ENCODE peak calls at places on chromosomes 5 and 9, in nine cellular contexts. One of them, this sample, is unnamed. For H3K4me1 and H3K9me3, the result is how much of the 10 kb centered on the place peaks cover.

GRCh38 chr9:2817987-2818386 is 25.9 kb downstream of the PUM3 start:
- DNase-seq in ovary: no peak
- DNase-seq in GM23248: peak
- DNase-seq in tibial nerve: no peak
- DNase-seq in body of pancreas: peak
- DNase-seq in psoas muscle: no peak
- DNase-seq in A549: no peak
- DNase-seq in PC-9: no peak
- DNase-seq in OCI-LY7: no peak
- DNase-seq in this sample: no peak

GRCh38 chr5:43193171-43193951 is 1.3 kb downstream of the NIM1K start:
- DNase-seq in ovary: no peak
- DNase-seq in GM23248: peak
- DNase-seq in tibial nerve: peak
- DNase-seq in body of pancreas: no peak
- DNase-seq in psoas muscle: no peak
- DNase-seq in A549: peak
- DNase-seq in PC-9: peak
- DNase-seq in OCI-LY7: peak
- DNase-seq in this sample: no peak

GRCh38 chr5:159220206-159220605 is 10.9 kb upstream of the RNF145 start:
- DNase-seq in ovary: no peak
- DNase-seq in GM23248: peak
- DNase-seq in tibial nerve: no peak
- DNase-seq in body of pancreas: no peak
- DNase-seq in psoas muscle: no peak
- DNase-seq in A549: no peak
- DNase-seq in PC-9: no peak
- DNase-seq in OCI-LY7: no peak
- DNase-seq in this sample: no peak

GRCh38 chr9:2638871-2639673 is 17.5 kb downstream of the VLDLR start:
- DNase-seq in ovary: no peak
- DNase-seq in GM23248: no peak
- DNase-seq in tibial nerve: no peak
- DNase-seq in body of pancreas: no peak
- DNase-seq in psoas muscle: no peak
- DNase-seq in A549: no peak
- DNase-seq in PC-9: no peak
- DNase-seq in OCI-LY7: no peak
- DNase-seq in this sample: no peak

GRCh38 chr9:114000671-114001409 is 77.3 kb downstream of the AMBP start:
- DNase-seq in ovary: peak
- DNase-seq in GM23248: peak
- DNase-seq in tibial nerve: peak
- DNase-seq in body of pancreas: peak
- DNase-seq in psoas muscle: no peak
- DNase-seq in A549: no peak
- DNase-seq in PC-9: no peak
- DNase-seq in OCI-LY7: no peak
- DNase-seq in this sample: no peak

GRCh38 chr5:148805323-148806290 is 20.8 kb upstream of the ADRB2 start:
- DNase-seq in ovary: no peak
- DNase-seq in GM23248: peak
- DNase-seq in tibial nerve: no peak
- DNase-seq in body of pancreas: no peak
- DNase-seq in psoas muscle: peak
- DNase-seq in A549: no peak
- DNase-seq in PC-9: peak
- DNase-seq in OCI-LY7: peak
- DNase-seq in this sample: no peak

GRCh38 chr9:91302831-91303230 is 58.9 kb downstream of the AUH start:
- DNase-seq in ovary: no peak
- DNase-seq in GM23248: peak
- DNase-seq in tibial nerve: no peak
- DNase-seq in body of pancreas: no peak
- DNase-seq in psoas muscle: no peak
- DNase-seq in A549: peak
- DNase-seq in PC-9: no peak
- DNase-seq in OCI-LY7: no peak
- DNase-seq in this sample: no peak

GRCh38 chr5:9644630-9645029 is 14.5 kb upstream of the TAS2R1 start:
- DNase-seq in ovary: no peak
- DNase-seq in GM23248: peak
- DNase-seq in tibial nerve: no peak
- DNase-seq in body of pancreas: no peak
- DNase-seq in psoas muscle: no peak
- DNase-seq in A549: no peak
- DNase-seq in PC-9: no peak
- DNase-seq in OCI-LY7: no peak
- DNase-seq in this sample: no peak

GRCh38 chr9:134395002-134395517 is 68.8 kb downstream of the RXRA start:
- DNase-seq in ovary: no peak
- DNase-seq in GM23248: no peak
- DNase-seq in tibial nerve: no peak
- DNase-seq in body of pancreas: no peak
- DNase-seq in psoas muscle: no peak
- DNase-seq in A549: no peak
- DNase-seq in PC-9: no peak
- DNase-seq in OCI-LY7: no peak
- DNase-seq in this sample: no peak

GRCh38 chr9:134398756-134399155 is 72.5 kb downstream of the RXRA start:
- DNase-seq in ovary: no peak
- DNase-seq in GM23248: no peak
- DNase-seq in tibial nerve: no peak
- DNase-seq in body of pancreas: no peak
- DNase-seq in psoas muscle: no peak
- DNase-seq in A549: no peak
- DNase-seq in PC-9: no peak
- DNase-seq in OCI-LY7: no peak
- DNase-seq in this sample: no peak

GRCh38 chr9:134396825-134397224 is 70.6 kb downstream of the RXRA start:
- DNase-seq in ovary: no peak
- DNase-seq in GM23248: no peak
- DNase-seq in tibial nerve: no peak
- DNase-seq in body of pancreas: no peak
- DNase-seq in psoas muscle: no peak
- DNase-seq in A549: no peak
- DNase-seq in PC-9: no peak
- DNase-seq in OCI-LY7: peak
- DNase-seq in this sample: no peak

GRCh38 chr9:134395727-134396257 is 69.5 kb downstream of the RXRA start:
- DNase-seq in ovary: no peak
- DNase-seq in GM23248: no peak
- DNase-seq in tibial nerve: no peak
- DNase-seq in body of pancreas: no peak
- DNase-seq in psoas muscle: no peak
- DNase-seq in A549: no peak
- DNase-seq in PC-9: no peak
- DNase-seq in OCI-LY7: no peak
- DNase-seq in this sample: no peak

GRCh38 chr9:134396258-134396742 is 70.0 kb downstream of the RXRA start:
- DNase-seq in ovary: no peak
- DNase-seq in GM23248: no peak
- DNase-seq in tibial nerve: no peak
- DNase-seq in body of pancreas: no peak
- DNase-seq in psoas muscle: no peak
- DNase-seq in A549: no peak
- DNase-seq in PC-9: no peak
- DNase-seq in OCI-LY7: peak
- DNase-seq in this sample: no peak
- H3K4me1 ChIP-seq in ovary: under half
- H3K4me1 ChIP-seq in GM23248: under half
- H3K4me1 ChIP-seq in tibial nerve: half or more
- H3K4me1 ChIP-seq in body of pancreas: under half
- H3K4me1 ChIP-seq in psoas muscle: half or more
- H3K4me1 ChIP-seq in A549: under half
- H3K4me1 ChIP-seq in PC-9: under half
- H3K4me1 ChIP-seq in OCI-LY7: under half
- H3K4me1 ChIP-seq in this sample: under half

DNA sequence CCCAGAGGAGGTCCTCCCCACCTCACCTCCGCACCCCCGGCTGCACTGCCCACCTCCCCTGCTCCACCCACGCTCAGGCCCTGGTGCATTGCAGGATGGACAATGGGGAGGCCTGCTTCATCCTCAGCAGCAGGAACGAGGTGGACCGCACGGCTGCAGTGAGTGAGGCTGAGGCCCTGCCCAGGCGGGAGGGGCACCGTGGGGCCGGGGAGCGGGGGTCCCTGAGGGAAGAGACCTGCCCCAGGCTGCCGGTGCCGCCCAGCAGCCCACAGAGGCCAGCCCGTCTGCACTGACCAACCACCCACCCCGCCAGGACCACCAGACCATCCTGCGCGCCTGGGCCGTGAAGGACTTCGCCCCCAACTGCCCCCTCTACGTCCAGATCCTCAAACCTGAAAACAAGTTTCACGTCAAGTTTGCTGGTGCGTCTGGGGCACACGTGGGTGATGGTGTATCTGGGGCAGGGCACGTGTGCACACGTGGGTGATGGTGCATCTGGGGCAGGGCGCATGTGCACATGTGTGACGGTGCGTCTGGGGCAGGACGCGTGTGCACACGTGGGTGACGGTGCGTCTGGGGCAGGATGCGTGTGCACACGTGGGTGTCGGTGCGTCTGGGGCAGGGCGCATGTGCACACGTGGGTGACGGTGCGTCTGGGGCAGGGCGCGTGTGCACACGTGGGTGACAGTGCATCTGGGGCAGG is 66.7 kb downstream of the KCNT1 start:
- DNase-seq in ovary: no peak
- DNase-seq in GM23248: no peak
- DNase-seq in tibial nerve: no peak
- DNase-seq in body of pancreas: no peak
- DNase-seq in psoas muscle: no peak
- DNase-seq in A549: no peak
- DNase-seq in PC-9: no peak
- DNase-seq in OCI-LY7: no peak
- DNase-seq in this sample: no peak
- H3K9me3 ChIP-seq in ovary: under half
- H3K9me3 ChIP-seq in GM23248: under half
- H3K9me3 ChIP-seq in tibial nerve: under half
- H3K9me3 ChIP-seq in body of pancreas: under half
- H3K9me3 ChIP-seq in psoas muscle: under half
- H3K9me3 ChIP-seq in A549: under half
- H3K9me3 ChIP-seq in PC-9: under half
- H3K9me3 ChIP-seq in OCI-LY7: under half
- H3K9me3 ChIP-seq in this sample: under half

DNA sequence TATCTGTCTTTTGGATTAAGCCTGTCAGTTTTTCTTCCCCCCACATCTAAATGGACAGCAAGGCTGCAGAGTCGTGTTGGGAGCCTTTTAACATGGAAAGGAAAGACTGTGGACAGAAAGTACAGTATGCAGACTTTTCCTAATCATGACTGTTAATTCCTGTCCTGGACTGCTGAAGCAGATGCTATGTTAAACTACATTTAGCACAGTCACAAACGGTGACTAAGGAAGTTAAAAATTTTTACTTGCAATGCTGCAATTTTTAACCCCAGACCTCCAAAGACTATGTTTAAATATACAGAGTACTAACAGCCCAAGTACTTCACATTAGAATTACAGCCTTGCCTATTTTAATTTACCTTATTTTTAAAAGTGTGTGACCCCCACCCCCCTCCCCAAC is 51.8 kb downstream of the ELAVL2 start:
- DNase-seq in ovary: no peak
- DNase-seq in GM23248: peak
- DNase-seq in tibial nerve: no peak
- DNase-seq in body of pancreas: no peak
- DNase-seq in psoas muscle: no peak
- DNase-seq in A549: no peak
- DNase-seq in PC-9: no peak
- DNase-seq in OCI-LY7: no peak
- DNase-seq in this sample: no peak
- H3K4me1 ChIP-seq in ovary: under half
- H3K4me1 ChIP-seq in GM23248: under half
- H3K4me1 ChIP-seq in tibial nerve: under half
- H3K4me1 ChIP-seq in body of pancreas: under half
- H3K4me1 ChIP-seq in psoas muscle: under half
- H3K4me1 ChIP-seq in A549: under half
- H3K4me1 ChIP-seq in PC-9: under half
- H3K4me1 ChIP-seq in OCI-LY7: under half
- H3K4me1 ChIP-seq in this sample: under half

GRCh38 chr9:61674882-61675281 is 485.0 kb downstream of the SPATA31A7 start:
- DNase-seq in ovary: no peak
- DNase-seq in GM23248: no peak
- DNase-seq in tibial nerve: no peak
- DNase-seq in body of pancreas: no peak
- DNase-seq in psoas muscle: no peak
- DNase-seq in A549: no peak
- DNase-seq in PC-9: no peak
- DNase-seq in OCI-LY7: no peak
- DNase-seq in this sample: no peak

GRCh38 chr9:61671276-61671973 is 481.6 kb downstream of the SPATA31A7 start:
- DNase-seq in ovary: no peak
- DNase-seq in GM23248: no peak
- DNase-seq in tibial nerve: no peak
- DNase-seq in body of pancreas: no peak
- DNase-seq in psoas muscle: no peak
- DNase-seq in A549: no peak
- DNase-seq in PC-9: no peak
- DNase-seq in OCI-LY7: no peak
- DNase-seq in this sample: no peak

GRCh38 chr9:61674465-61674864 is 484.6 kb downstream of the SPATA31A7 start:
- DNase-seq in ovary: no peak
- DNase-seq in GM23248: no peak
- DNase-seq in tibial nerve: no peak
- DNase-seq in body of pancreas: no peak
- DNase-seq in psoas muscle: no peak
- DNase-seq in A549: no peak
- DNase-seq in PC-9: no peak
- DNase-seq in OCI-LY7: no peak
- DNase-seq in this sample: no peak

GRCh38 chr9:61673247-61673646 is 483.4 kb downstream of the SPATA31A7 start:
- DNase-seq in ovary: no peak
- DNase-seq in GM23248: no peak
- DNase-seq in tibial nerve: no peak
- DNase-seq in body of pancreas: no peak
- DNase-seq in psoas muscle: no peak
- DNase-seq in A549: no peak
- DNase-seq in PC-9: no peak
- DNase-seq in OCI-LY7: no peak
- DNase-seq in this sample: no peak

DNA sequence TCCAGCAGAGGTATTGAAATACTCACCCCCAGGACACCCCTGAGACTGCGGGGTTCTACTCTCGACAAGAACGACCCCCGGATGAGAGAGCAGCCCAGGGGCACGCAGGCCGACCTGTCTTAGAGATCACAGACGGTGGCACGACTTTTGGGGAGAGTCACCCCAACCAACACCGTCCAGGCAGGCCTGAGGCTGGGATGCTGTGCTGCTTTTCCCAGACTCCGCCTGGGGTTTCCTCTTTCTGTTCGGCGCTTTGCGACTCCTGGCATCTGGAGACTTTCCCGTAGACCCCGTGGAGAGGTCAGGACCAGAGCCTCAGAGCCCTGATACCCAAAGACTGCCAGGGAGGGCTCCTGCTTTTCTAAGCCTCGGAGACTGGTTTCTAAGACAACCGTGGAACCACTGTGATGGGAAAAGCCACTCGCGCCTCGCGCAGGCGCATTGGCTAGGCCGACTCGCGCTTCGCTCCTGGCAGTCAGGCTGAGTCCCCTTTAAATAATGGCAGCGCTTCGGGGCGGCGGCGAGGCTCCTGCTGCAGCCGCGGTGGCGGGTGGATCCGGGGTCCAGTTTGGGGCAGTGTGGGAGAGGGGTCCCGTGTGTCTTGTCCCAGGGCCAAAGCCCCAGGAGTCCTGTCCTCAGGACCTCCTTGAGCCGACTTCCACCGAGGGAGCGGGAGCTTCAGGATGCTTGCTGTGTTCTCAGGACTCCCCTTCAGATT is 484.0 kb downstream of the SPATA31A7 start:
- DNase-seq in ovary: no peak
- DNase-seq in GM23248: no peak
- DNase-seq in tibial nerve: no peak
- DNase-seq in body of pancreas: no peak
- DNase-seq in psoas muscle: no peak
- DNase-seq in A549: no peak
- DNase-seq in PC-9: no peak
- DNase-seq in OCI-LY7: no peak
- DNase-seq in this sample: no peak
- H3K9me3 ChIP-seq in ovary: under half
- H3K9me3 ChIP-seq in GM23248: under half
- H3K9me3 ChIP-seq in tibial nerve: under half
- H3K9me3 ChIP-seq in body of pancreas: under half
- H3K9me3 ChIP-seq in psoas muscle: under half
- H3K9me3 ChIP-seq in A549: under half
- H3K9me3 ChIP-seq in PC-9: under half
- H3K9me3 ChIP-seq in OCI-LY7: under half
- H3K9me3 ChIP-seq in this sample: half or more

This sample was measured in mucosa of descending colon.